ENCODE peak calls at places on chromosomes 13 and 19, in eight cellular contexts. Q, Y, Z, C, P, V, U and W are unnamed samples. For H3K4me1, the result is how much of the 10 kb centered on the place peaks cover.

GRCh38 chr19:45173816-45174215 is 4.2 kb downstream of the TRAPPC6A start:
- DNase-seq in V (no peak), P (no peak), C (peak), U (no peak), Y (no peak), Z (no peak), Q (no peak), W (no peak)

GRCh38 chr19:1512671-1513491 is at the start of gene ADAMTSL5:
- DNase-seq in P (no peak), C (peak), Q (no peak), V (peak), Y (peak), Z (peak), U (peak), W (peak)

GRCh38 chr19:17125728-17126677 is 50.4 kb downstream of the MYO9B start:
- DNase-seq in V (no peak), C (peak), Q (no peak), P (no peak), U (no peak), Y (no peak), Z (peak), W (no peak)

GRCh38 chr19:38422405-38422804 is 3.6 kb downstream of the RASGRP4 start:
- DNase-seq in Q (no peak), Z (no peak), P (no peak), C (no peak), U (no peak), Y (no peak), V (no peak), W (no peak)

GRCh38 chr19:47315125-47315821 is 5.6 kb downstream of the C5AR1 start:
- DNase-seq in Y (peak), U (peak), Q (peak), P (peak), Z (no peak), V (peak), C (peak), W (no peak)

GRCh38 chr13:39364797-39365468 is 238.1 kb downstream of the LHFPL6 start:
- DNase-seq in U (no peak), C (no peak), P (no peak), Z (no peak), V (peak), Q (peak), Y (peak), W (peak)

GRCh38 chr13:63206431-63206830 is 1790.8 kb upstream of the PCDH20 start:
- DNase-seq in Z (no peak), V (no peak), C (peak), P (no peak), Y (no peak), U (no peak), Q (no peak), W (no peak)

GRCh38 chr19:41133260-41133659 is 19.0 kb downstream of the CYP2F1 start:
- DNase-seq in U (no peak), V (peak), Y (no peak), C (no peak), Q (no peak), Z (no peak), P (no peak), W (no peak)

GRCh38 chr13:35139591-35139990 is 197.5 kb downstream of the NBEA start:
- DNase-seq in Z (no peak), U (no peak), V (no peak), C (peak), Y (no peak), Q (no peak), P (no peak), W (no peak)

GRCh38 chr13:105165449-105166125 is 1369.9 kb downstream of the EFNB2 start:
- DNase-seq in V (no peak), U (no peak), P (no peak), Q (no peak), Z (no peak), C (no peak), Y (no peak), W (no peak)

GRCh38 chr19:45496349-45496953 is 396 bp downstream of the RTN2 start:
- DNase-seq in Z (no peak), Y (peak), U (no peak), V (peak), Q (no peak), P (no peak), C (no peak), W (peak)

GRCh38 chr19:38143847-38144246 is 80.2 kb downstream of the DPF1 start:
- DNase-seq in Y (peak), V (no peak), Z (no peak), Q (no peak), C (no peak), U (peak), P (no peak), W (no peak)

GRCh38 chr19:45437328-45437727 is 13.6 kb upstream of the ERCC1 start:
- DNase-seq in V (no peak), C (no peak), Z (no peak), Q (no peak), U (no peak), P (no peak), Y (no peak), W (no peak)

GRCh38 chr13:103282571-103283450 is 216.6 kb upstream of the SLC10A2 start:
- DNase-seq in V (peak), C (peak), Q (no peak), P (no peak), Y (peak), Z (no peak), U (peak), W (peak)

GRCh38 chr19:56174550-56174949 is 1.3 kb upstream of the GALP start:
- DNase-seq in V (no peak), P (no peak), Y (no peak), Q (no peak), U (peak), Z (no peak), C (no peak), W (no peak)

GRCh38 chr13:87087741-87088140 is 583.4 kb upstream of the SLITRK5 start:
- DNase-seq in Y (no peak), V (no peak), C (peak), Z (no peak), U (no peak), P (no peak), Q (no peak), W (peak)

GRCh38 chr19:8392017-8392591 is 1.9 kb downstream of the RAB11B start:
- DNase-seq in Z (no peak), Y (no peak), P (no peak), U (no peak), V (no peak), C (peak), Q (no peak), W (no peak)

GRCh38 chr19:8395621-8396082 is 5.5 kb downstream of the RAB11B start:
- DNase-seq in U (no peak), Z (no peak), Y (no peak), C (no peak), P (no peak), V (no peak), Q (no peak), W (no peak)

GRCh38 chr19:8393192-8393870 is 3.2 kb downstream of the RAB11B start:
- DNase-seq in C (no peak), V (no peak), Z (no peak), Y (no peak), Q (no peak), U (no peak), P (no peak), W (no peak)

GRCh38 chr19:8396185-8396562 is 6.0 kb downstream of the RAB11B start:
- DNase-seq in Y (no peak), U (no peak), C (no peak), P (no peak), Q (no peak), Z (no peak), V (no peak), W (no peak)

DNA sequence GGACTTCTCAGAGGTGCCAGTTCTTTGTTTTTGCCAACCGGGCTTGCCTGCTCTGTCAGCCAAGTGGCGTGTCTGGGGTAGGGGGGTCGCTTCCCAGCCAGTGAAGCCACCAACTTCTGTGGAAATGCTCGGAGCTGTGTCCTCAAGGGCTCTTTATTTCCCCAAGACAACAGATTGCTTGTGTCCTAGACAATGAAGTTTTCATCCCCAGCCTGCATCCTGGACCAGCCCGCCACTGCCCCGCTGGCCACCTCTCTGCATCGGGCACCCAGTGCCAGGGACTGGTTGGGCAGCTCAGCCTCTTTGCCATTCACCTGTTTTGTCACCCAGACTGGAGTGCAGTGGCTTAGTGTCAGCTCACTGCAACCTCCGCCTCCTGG is 3.7 kb downstream of the RAB11B start:
- DNase-seq in C (no peak), V (no peak), Z (no peak), Q (no peak), U (no peak), P (no peak), Y (no peak), W (no peak)
- H3K4me1 ChIP-seq in C (under half), V (under half), Z (under half), Q (under half), U (half or more), P (under half), Y (under half), W (under half)

GRCh38 chr19:6062274-6062673 is 48.0 kb downstream of the RFX2 start:
- DNase-seq in P (peak), C (no peak), Z (peak), V (no peak), U (no peak), Y (no peak), Q (no peak), W (peak)
- H3K4me1 ChIP-seq in P (under half), C (under half), Z (under half), V (half or more), U (half or more), Y (under half), Q (half or more), W (under half)

GRCh38 chr13:23946900-23947299 is 49.6 kb upstream of the C1QTNF9B start:
- DNase-seq in Z (no peak), V (no peak), P (no peak), Y (no peak), Q (no peak), C (no peak), U (no peak), W (no peak)

GRCh38 chr13:23947893-23948292 is 50.6 kb upstream of the C1QTNF9B start:
- DNase-seq in C (no peak), V (no peak), Z (no peak), U (no peak), P (no peak), Q (no peak), Y (no peak), W (no peak)

GRCh38 chr13:23949200-23949599 is 51.9 kb upstream of the C1QTNF9B start:
- DNase-seq in U (no peak), Q (no peak), C (no peak), Y (no peak), Z (no peak), P (no peak), V (no peak), W (no peak)

GRCh38 chr13:23950736-23951510 is 53.6 kb upstream of the C1QTNF9B start:
- DNase-seq in C (no peak), Q (no peak), Z (no peak), Y (no peak), U (no peak), V (no peak), P (no peak), W (no peak)

GRCh38 chr13:23949736-23950135 is 52.4 kb upstream of the C1QTNF9B start:
- DNase-seq in V (no peak), U (no peak), Z (no peak), Y (no peak), C (no peak), P (no peak), Q (no peak), W (no peak)
- H3K4me1 ChIP-seq in V (under half), U (under half), Z (under half), Y (under half), C (under half), P (under half), Q (under half), W (under half)

DNA sequence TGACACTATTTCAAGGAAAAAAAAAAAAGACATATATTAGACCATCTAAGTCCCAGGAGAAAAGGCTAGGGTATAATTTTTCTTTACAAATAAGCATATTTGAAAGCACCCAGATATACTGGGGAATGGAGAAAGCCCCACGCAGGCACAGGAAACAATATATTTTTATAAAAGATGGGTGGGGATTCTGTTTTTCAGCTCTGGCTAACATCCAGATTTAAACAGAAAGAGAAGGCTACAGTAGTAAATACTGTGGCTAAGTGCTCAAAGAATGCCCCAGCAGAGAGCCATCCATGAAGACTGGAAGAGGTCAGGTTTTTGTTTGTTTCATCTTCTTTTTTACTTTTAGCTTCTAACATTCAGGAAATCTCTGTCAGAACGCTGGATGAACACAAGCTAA is 16.0 kb downstream of the ZNF44 start:
- DNase-seq in Q (no peak), C (no peak), Y (no peak), Z (no peak), P (no peak), V (no peak), U (no peak), W (no peak)
- H3K4me1 ChIP-seq in Q (under half), C (under half), Y (under half), Z (under half), P (under half), V (under half), U (under half), W (under half)

GRCh38 chr13:51823351-51823750 is 19.4 kb upstream of the DHRS12 start:
- DNase-seq in P (no peak), U (no peak), V (no peak), C (no peak), Q (no peak), Y (no peak), Z (no peak), W (no peak)
- H3K4me1 ChIP-seq in P (under half), U (under half), V (under half), C (under half), Q (under half), Y (under half), Z (half or more), W (under half)

DNA sequence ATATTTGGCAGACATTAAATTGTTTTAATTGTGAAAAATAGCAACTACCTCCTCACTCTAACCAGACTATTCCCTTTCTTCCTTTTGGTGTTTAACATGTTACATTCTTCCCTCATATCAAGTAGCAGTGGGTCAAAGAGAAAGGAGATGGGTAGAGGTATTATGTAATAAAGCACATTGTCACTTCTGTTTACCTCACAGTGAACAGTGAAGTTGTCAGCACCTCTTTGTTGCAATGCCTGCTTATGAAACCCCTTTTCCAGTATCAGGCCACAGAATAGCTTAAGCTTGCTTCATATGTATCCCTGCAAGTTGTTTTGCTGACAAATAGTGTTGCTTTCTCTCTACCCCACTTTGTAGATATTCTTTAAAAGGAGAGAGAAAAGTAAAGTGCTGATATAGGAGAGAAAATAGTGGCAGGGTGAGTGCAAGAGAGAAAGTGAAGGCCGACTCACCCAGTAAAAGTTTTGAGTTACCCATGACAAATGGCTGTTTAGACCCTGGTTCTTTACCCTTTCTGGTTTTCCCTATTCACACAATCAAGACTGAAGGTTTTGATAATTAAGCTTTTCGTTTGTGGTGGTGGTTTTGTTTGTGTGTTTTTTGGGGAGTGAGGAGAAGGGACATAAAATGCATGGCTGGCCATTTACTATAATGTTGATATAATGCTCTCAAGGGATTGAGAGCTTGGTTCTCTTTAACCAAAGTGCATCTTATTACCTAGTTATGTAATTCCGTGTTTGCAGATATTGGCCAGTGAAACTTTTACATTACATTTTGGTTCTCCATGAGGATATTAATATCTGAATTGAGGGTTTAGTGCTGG is 3.7 kb downstream of the ITM2B start:
- DNase-seq in Q (no peak), U (no peak), P (no peak), C (peak), V (peak), Z (no peak), Y (peak), W (peak)
- H3K4me1 ChIP-seq in Q (under half), U (under half), P (under half), C (under half), V (half or more), Z (under half), Y (under half), W (under half)

GRCh38 chr19:2982983-2983350 is 5.6 kb downstream of the TLE6 start:
- DNase-seq in Y (no peak), U (no peak), Z (no peak), V (peak), C (peak), Q (no peak), P (peak), W (peak)
- H3K4me1 ChIP-seq in Y (under half), U (under half), Z (under half), V (under half), C (under half), Q (under half), P (under half), W (under half)

GRCh38 chr13:114067381-114067885 is 65.0 kb downstream of the RASA3 start:
- DNase-seq in C (peak), Z (no peak), V (peak), Y (no peak), P (no peak), U (no peak), Q (no peak), W (peak)
- H3K4me1 ChIP-seq in C (half or more), Z (half or more), V (half or more), Y (under half), P (under half), U (half or more), Q (under half), W (under half)